ENCODE peak calls at places on chromosomes 12 and 14, in five cellular contexts. G is psoas muscle, B is GM23338, M is SK-N-MC, D is brain microvascular endothelial cell. L is an unnamed sample.

GRCh38 chr14:63710497-63710896 is 17.4 kb downstream of the SGPP1 start:
- DNase-seq in G (no peak), B (no peak), M (no peak), D (no peak), L (no peak)

GRCh38 chr12:85979641-85980040 is 105.5 kb downstream of the NTS start:
- DNase-seq in G (no peak), B (no peak), M (no peak), D (peak; percentile 35), L (no peak)

GRCh38 chr14:50242566-50243288 is 11.3 kb upstream of the SOS2 start:
- DNase-seq in G (no peak), B (no peak), M (no peak), D (no peak), L (no peak)

GRCh38 chr14:76829650-76830421 is 3.6 kb downstream of the LRRC74A start:
- DNase-seq in G (peak; percentile 21), B (no peak), M (no peak), D (no peak), L (no peak)

GRCh38 chr12:120690978-120691377 is 4.0 kb downstream of the MLEC start:
- DNase-seq in G (no peak), B (no peak), M (no peak), D (no peak), L (no peak)

GRCh38 chr14:36997843-36998242 is 174.6 kb downstream of the SLC25A21 start:
- DNase-seq in G (no peak), B (no peak), M (no peak), D (no peak), L (no peak)

GRCh38 chr12:73529954-73530353 is 1007.7 kb upstream of the ATXN7L3B start:
- DNase-seq in G (no peak), B (no peak), M (no peak), D (no peak), L (no peak)

GRCh38 chr12:5988659-5989116 is 43.6 kb upstream of the ANO2 start:
- DNase-seq in G (peak; percentile 76), B (peak; percentile 91), M (no peak), D (peak; percentile 71), L (no peak)

GRCh38 chr14:31990183-31990862 is 86.8 kb upstream of the ARHGAP5 start:
- DNase-seq in G (no peak), B (no peak), M (no peak), D (no peak), L (no peak)

GRCh38 chr12:96020314-96021003 is 14.9 kb downstream of the LTA4H start:
- DNase-seq in G (no peak), B (no peak), M (no peak), D (no peak), L (no peak)

GRCh38 chr12:127761880-127762279 is 505.1 kb upstream of the TMEM132C start:
- DNase-seq in G (no peak), B (no peak), M (no peak), D (no peak), L (no peak)

GRCh38 chr12:121050725-121051124 is 11.7 kb upstream of the OASL start:
- DNase-seq in G (no peak), B (no peak), M (no peak), D (peak; percentile 22), L (no peak)

GRCh38 chr14:92259613-92260357 is 63.2 kb upstream of the SLC24A4 start:
- DNase-seq in G (no peak), B (no peak), M (no peak), D (no peak), L (no peak)

GRCh38 chr12:53234236-53234635 is 2.2 kb upstream of the RARG start:
- DNase-seq in G (no peak), B (peak; percentile 88), M (no peak), D (no peak), L (no peak)

GRCh38 chr14:44404021-44404420 is 103.1 kb downstream of the FSCB start:
- DNase-seq in G (no peak), B (no peak), M (no peak), D (no peak), L (no peak)

GRCh38 chr12:80659512-80660094 is 47.8 kb upstream of the MYF6 start:
- DNase-seq in G (no peak), B (no peak), M (no peak), D (no peak), L (no peak)

GRCh38 chr14:96249016-96249415 is 7.0 kb upstream of the BDKRB1 start:
- DNase-seq in G (peak; percentile 56), B (no peak), M (no peak), D (peak; percentile 70), L (no peak)

GRCh38 chr12:25328082-25328712 is 77.5 kb upstream of the KRAS start:
- DNase-seq in G (no peak), B (no peak), M (no peak), D (no peak), L (peak; percentile 43)

GRCh38 chr12:112535017-112535416 is 116.3 kb downstream of the PTPN11 start:
- DNase-seq in G (no peak), B (no peak), M (no peak), D (no peak), L (no peak)

GRCh38 chr14:91062600-91062999 is 2.2 kb upstream of the RPS6KA5 start:
- DNase-seq in G (no peak), B (no peak), M (no peak), D (no peak), L (no peak)

GRCh38 chr12:29505078-29505477 is 7.6 kb upstream of the OVCH1 start:
- DNase-seq in G (no peak), B (no peak), M (no peak), D (no peak), L (no peak)

GRCh38 chr14:80974338-80975078 is 19.1 kb downstream of the TSHR start:
- DNase-seq in G (no peak), B (no peak), M (no peak), D (no peak), L (no peak)

GRCh38 chr14:91405241-91405721 is 12.3 kb downstream of the CCDC88C start:
- DNase-seq in G (no peak), B (no peak), M (no peak), D (no peak), L (no peak)

GRCh38 chr14:75295491-75296338 is 17.1 kb downstream of the FOS start:
- DNase-seq in G (peak; percentile 80), B (peak; percentile 95), M (no peak), D (peak; percentile 75), L (no peak)

GRCh38 chr14:67502867-67503266 is 14.3 kb upstream of the TMEM229B start:
- DNase-seq in G (no peak), B (no peak), M (no peak), D (no peak), L (no peak)

GRCh38 chr12:2393996-2394395 is 341.2 kb downstream of the CACNA1C start:
- DNase-seq in G (no peak), B (no peak), M (no peak), D (no peak), L (no peak)

GRCh38 chr12:108312073-108312884 is 26.8 kb downstream of the CMKLR1 start:
- DNase-seq in G (no peak), B (no peak), M (no peak), D (no peak), L (no peak)

GRCh38 chr12:117097159-117097558 is 2.1 kb downstream of the TESC start:
- DNase-seq in G (no peak), B (no peak), M (no peak), D (no peak), L (no peak)

GRCh38 chr12:117100251-117100650 is 1.0 kb upstream of the TESC start:
- DNase-seq in G (no peak), B (peak; percentile 69), M (no peak), D (no peak), L (no peak)

GRCh38 chr12:117098361-117099217 is 627 bp downstream of the TESC start:
- DNase-seq in G (no peak), B (peak; percentile 60), M (no peak), D (no peak), L (no peak)

GRCh38 chr12:117096643-117097042 is 2.6 kb downstream of the TESC start:
- DNase-seq in G (no peak), B (no peak), M (no peak), D (no peak), L (no peak)

GRCh38 chr12:117098071-117098360 is 1.2 kb downstream of the TESC start:
- DNase-seq in G (no peak), B (no peak), M (no peak), D (no peak), L (no peak)
- H3K27ac ChIP-seq in G (no peak overlapping the region), B (no peak overlapping the region), M (no peak overlapping the region), D (no peak overlapping the region), L (no peak overlapping the region)

GRCh38 chr12:106719879-106720278 is 54.6 kb upstream of the RIC8B start:
- DNase-seq in G (no peak), B (no peak), M (no peak), D (no peak), L (no peak)
- H3K27ac ChIP-seq in G (no peak overlapping the region), B (no peak overlapping the region), M (no peak overlapping the region), D (no peak overlapping the region), L (no peak overlapping the region)

GRCh38 chr12:51973560-51973959 is 22.1 kb downstream of the ACVR1B start:
- DNase-seq in G (no peak), B (no peak), M (no peak), D (no peak), L (no peak)
- H3K27ac ChIP-seq in G (peak overlapping the region; percentile 33), B (no peak overlapping the region), M (peak overlapping the region; percentile 43), D (peak overlapping the region; percentile 80), L (no peak overlapping the region)

DNA sequence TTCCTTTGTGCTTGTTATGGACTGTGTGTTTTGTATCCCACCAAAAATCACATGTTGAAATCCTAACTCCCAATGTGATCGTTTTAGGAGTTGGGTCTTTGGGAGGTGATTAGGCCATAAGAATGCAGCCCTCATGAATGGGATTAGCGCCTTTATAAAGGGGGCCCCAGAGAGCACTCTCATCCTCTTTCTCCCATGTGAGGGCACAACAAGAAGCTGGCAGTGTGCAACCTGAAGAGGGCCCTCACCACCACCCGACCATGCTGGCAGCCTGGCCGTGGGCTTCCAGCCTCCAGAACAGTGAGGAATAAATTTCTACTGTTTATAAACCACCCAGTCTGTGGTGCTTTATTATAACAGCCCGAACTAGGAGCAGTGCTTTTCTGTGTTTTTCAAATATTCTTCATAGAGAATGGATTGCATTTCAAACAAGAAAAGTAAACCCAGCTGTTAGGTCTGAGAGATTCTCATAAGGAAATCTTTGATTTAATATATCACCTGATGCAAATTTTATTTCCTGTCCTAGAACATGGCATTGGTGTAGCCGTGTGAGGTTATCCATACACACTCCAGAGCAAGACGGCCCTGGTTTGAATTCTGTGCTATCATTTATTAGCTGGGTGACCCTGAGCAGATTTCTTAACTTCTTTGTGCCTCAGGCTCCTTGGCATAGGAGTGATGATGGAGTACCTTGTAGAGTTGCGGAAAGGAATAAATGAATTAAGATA is 27.8 kb downstream of the HSPB8 start:
- DNase-seq in G (no peak), B (peak; percentile 43), M (no peak), D (no peak), L (no peak)
- H3K27ac ChIP-seq in G (no peak overlapping the region), B (no peak overlapping the region), M (peak overlapping the region; percentile 63), D (no peak overlapping the region), L (no peak overlapping the region)